ENCODE peak calls at places on chromosomes 16 and 17, in six cellular contexts. One of them, this sample, is unnamed.
A peak's percentile ranks its signal among the peaks of the same experiment; 100 is the strongest.

GRCh38 chr17:77790143-77790829 is 168.2 kb upstream of the TNRC6C start:
- DNase-seq in body of pancreas: no peak
- DNase-seq in heart left ventricle: peak; percentile 11
- DNase-seq in neural progenitor cell: peak; percentile 42
- DNase-seq in MG63: no peak
- DNase-seq in colonic mucosa: no peak
- DNase-seq in this sample: no peak

GRCh38 chr16:67166035-67166882 is 1.7 kb downstream of the HSF4 start:
- DNase-seq in body of pancreas: no peak
- DNase-seq in heart left ventricle: no peak
- DNase-seq in neural progenitor cell: no peak
- DNase-seq in MG63: no peak
- DNase-seq in colonic mucosa: no peak
- DNase-seq in this sample: no peak

GRCh38 chr16:8278181-8278580 is 312.1 kb downstream of the TMEM114 start:
- DNase-seq in body of pancreas: no peak
- DNase-seq in heart left ventricle: no peak
- DNase-seq in neural progenitor cell: no peak
- DNase-seq in MG63: no peak
- DNase-seq in colonic mucosa: no peak
- DNase-seq in this sample: no peak

GRCh38 chr16:77896357-77896972 is 108.1 kb downstream of the VAT1L start:
- DNase-seq in body of pancreas: no peak
- DNase-seq in heart left ventricle: no peak
- DNase-seq in neural progenitor cell: peak; percentile 13
- DNase-seq in MG63: no peak
- DNase-seq in colonic mucosa: no peak
- DNase-seq in this sample: no peak

GRCh38 chr16:19304670-19305240 is 19.2 kb downstream of the CLEC19A start:
- DNase-seq in body of pancreas: no peak
- DNase-seq in heart left ventricle: no peak
- DNase-seq in neural progenitor cell: peak; percentile 50
- DNase-seq in MG63: peak; percentile 34
- DNase-seq in colonic mucosa: no peak
- DNase-seq in this sample: no peak

GRCh38 chr17:40307691-40308289 is 1.2 kb upstream of the RARA start:
- DNase-seq in body of pancreas: no peak
- DNase-seq in heart left ventricle: no peak
- DNase-seq in neural progenitor cell: no peak
- DNase-seq in MG63: no peak
- DNase-seq in colonic mucosa: peak; percentile 39
- DNase-seq in this sample: no peak

GRCh38 chr16:66228791-66229190 is 137.7 kb upstream of the CDH5 start:
- DNase-seq in body of pancreas: no peak
- DNase-seq in heart left ventricle: no peak
- DNase-seq in neural progenitor cell: no peak
- DNase-seq in MG63: no peak
- DNase-seq in colonic mucosa: no peak
- DNase-seq in this sample: no peak

GRCh38 chr17:45246861-45247428 is 14.9 kb downstream of the SPATA32 start:
- DNase-seq in body of pancreas: no peak
- DNase-seq in heart left ventricle: peak; percentile 52
- DNase-seq in neural progenitor cell: peak; percentile 89
- DNase-seq in MG63: no peak
- DNase-seq in colonic mucosa: no peak
- DNase-seq in this sample: peak; percentile 80

GRCh38 chr17:16477255-16477654 is 14.7 kb downstream of the LRRC75A start:
- DNase-seq in body of pancreas: peak; percentile 38
- DNase-seq in heart left ventricle: peak; percentile 38
- DNase-seq in neural progenitor cell: no peak
- DNase-seq in MG63: peak; percentile 84
- DNase-seq in colonic mucosa: no peak
- DNase-seq in this sample: no peak

GRCh38 chr17:82338858-82339633 is 5.5 kb upstream of the SECTM1 start:
- DNase-seq in body of pancreas: peak; percentile 59
- DNase-seq in heart left ventricle: peak; percentile 40
- DNase-seq in neural progenitor cell: peak; percentile 36
- DNase-seq in MG63: peak; percentile 76
- DNase-seq in colonic mucosa: peak; percentile 81
- DNase-seq in this sample: no peak

GRCh38 chr16:3180445-3180878 is 7.5 kb upstream of the OR1F1 start:
- DNase-seq in body of pancreas: no peak
- DNase-seq in heart left ventricle: no peak
- DNase-seq in neural progenitor cell: no peak
- DNase-seq in MG63: no peak
- DNase-seq in colonic mucosa: no peak
- DNase-seq in this sample: no peak

GRCh38 chr17:40065771-40066510 is 3.2 kb downstream of the THRA start:
- DNase-seq in body of pancreas: no peak
- DNase-seq in heart left ventricle: peak; percentile 29
- DNase-seq in neural progenitor cell: no peak
- DNase-seq in MG63: no peak
- DNase-seq in colonic mucosa: no peak
- DNase-seq in this sample: no peak

GRCh38 chr17:28985950-28986713 is 19.7 kb downstream of the SEZ6 start:
- DNase-seq in body of pancreas: no peak
- DNase-seq in heart left ventricle: no peak
- DNase-seq in neural progenitor cell: peak; percentile 94
- DNase-seq in MG63: no peak
- DNase-seq in colonic mucosa: no peak
- DNase-seq in this sample: no peak

GRCh38 chr16:2751577-2752034 is 832 bp upstream of the SRRM2 start:
- DNase-seq in body of pancreas: no peak
- DNase-seq in heart left ventricle: no peak
- DNase-seq in neural progenitor cell: no peak
- DNase-seq in MG63: no peak
- DNase-seq in colonic mucosa: no peak
- DNase-seq in this sample: no peak

GRCh38 chr16:57797526-57798266 is 4.6 kb downstream of the KIFC3 start:
- DNase-seq in body of pancreas: peak; percentile 92
- DNase-seq in heart left ventricle: no peak
- DNase-seq in neural progenitor cell: peak; percentile 67
- DNase-seq in MG63: no peak
- DNase-seq in colonic mucosa: peak; percentile 57
- DNase-seq in this sample: no peak

GRCh38 chr16:5041604-5042133 is 7.9 kb upstream of the NAGPA start:
- DNase-seq in body of pancreas: no peak
- DNase-seq in heart left ventricle: no peak
- DNase-seq in neural progenitor cell: no peak
- DNase-seq in MG63: peak; percentile 73
- DNase-seq in colonic mucosa: no peak
- DNase-seq in this sample: no peak

GRCh38 chr16:58125781-58126335 is 3.3 kb downstream of the CFAP20 start:
- DNase-seq in body of pancreas: no peak
- DNase-seq in heart left ventricle: no peak
- DNase-seq in neural progenitor cell: no peak
- DNase-seq in MG63: no peak
- DNase-seq in colonic mucosa: no peak
- DNase-seq in this sample: no peak

GRCh38 chr17:51801626-51802025 is 356.9 kb downstream of the CA10 start:
- DNase-seq in body of pancreas: no peak
- DNase-seq in heart left ventricle: no peak
- DNase-seq in neural progenitor cell: no peak
- DNase-seq in MG63: no peak
- DNase-seq in colonic mucosa: no peak
- DNase-seq in this sample: no peak

GRCh38 chr16:21156767-21157467 is 1.6 kb upstream of the LDAF1 start:
- DNase-seq in body of pancreas: peak; percentile 43
- DNase-seq in heart left ventricle: peak; percentile 35
- DNase-seq in neural progenitor cell: peak; percentile 75
- DNase-seq in MG63: peak; percentile 26
- DNase-seq in colonic mucosa: peak; percentile 68
- DNase-seq in this sample: no peak

GRCh38 chr16:2475413-2476344 is 752 bp downstream of the TBC1D24 start:
- DNase-seq in body of pancreas: peak; percentile 67
- DNase-seq in heart left ventricle: no peak
- DNase-seq in neural progenitor cell: peak; percentile 61
- DNase-seq in MG63: no peak
- DNase-seq in colonic mucosa: no peak
- DNase-seq in this sample: no peak

GRCh38 chr17:27296427-27296979 is 2.6 kb downstream of the WSB1 start:
- DNase-seq in body of pancreas: no peak
- DNase-seq in heart left ventricle: no peak
- DNase-seq in neural progenitor cell: no peak
- DNase-seq in MG63: no peak
- DNase-seq in colonic mucosa: no peak
- DNase-seq in this sample: no peak

GRCh38 chr16:57260294-57260929 is 15.4 kb downstream of the ARL2BP start:
- DNase-seq in body of pancreas: peak; percentile 3
- DNase-seq in heart left ventricle: peak; percentile 33
- DNase-seq in neural progenitor cell: peak; percentile 87
- DNase-seq in MG63: peak; percentile 38
- DNase-seq in colonic mucosa: no peak
- DNase-seq in this sample: no peak

GRCh38 chr16:50088302-50088701 is 22.5 kb downstream of the HEATR3 start:
- DNase-seq in body of pancreas: no peak
- DNase-seq in heart left ventricle: no peak
- DNase-seq in neural progenitor cell: no peak
- DNase-seq in MG63: no peak
- DNase-seq in colonic mucosa: no peak
- DNase-seq in this sample: no peak

GRCh38 chr17:38815576-38816193 is 9.4 kb downstream of the CWC25 start:
- DNase-seq in body of pancreas: no peak
- DNase-seq in heart left ventricle: no peak
- DNase-seq in neural progenitor cell: no peak
- DNase-seq in MG63: no peak
- DNase-seq in colonic mucosa: no peak
- DNase-seq in this sample: no peak

GRCh38 chr16:30430428-30430970 is 669 bp upstream of the DCTPP1 start:
- DNase-seq in body of pancreas: no peak
- DNase-seq in heart left ventricle: no peak
- DNase-seq in neural progenitor cell: no peak
- DNase-seq in MG63: peak; percentile 34
- DNase-seq in colonic mucosa: no peak
- DNase-seq in this sample: no peak

GRCh38 chr16:58753711-58754134 is 19.6 kb upstream of the GOT2 start:
- DNase-seq in body of pancreas: no peak
- DNase-seq in heart left ventricle: no peak
- DNase-seq in neural progenitor cell: no peak
- DNase-seq in MG63: peak; percentile 25
- DNase-seq in colonic mucosa: no peak
- DNase-seq in this sample: no peak

GRCh38 chr17:27576429-27577123 is 54.4 kb upstream of the LGALS9 start:
- DNase-seq in body of pancreas: no peak
- DNase-seq in heart left ventricle: no peak
- DNase-seq in neural progenitor cell: no peak
- DNase-seq in MG63: no peak
- DNase-seq in colonic mucosa: no peak
- DNase-seq in this sample: no peak

GRCh38 chr17:27491713-27492190 is 35.5 kb downstream of the KSR1 start:
- DNase-seq in body of pancreas: peak; percentile 43
- DNase-seq in heart left ventricle: no peak
- DNase-seq in neural progenitor cell: peak; percentile 72
- DNase-seq in MG63: no peak
- DNase-seq in colonic mucosa: no peak
- DNase-seq in this sample: no peak

GRCh38 chr17:35087731-35088646 is 24.5 kb upstream of the RFFL start:
- DNase-seq in body of pancreas: peak; percentile 52
- DNase-seq in heart left ventricle: peak; percentile 73
- DNase-seq in neural progenitor cell: no peak
- DNase-seq in MG63: peak; percentile 63
- DNase-seq in colonic mucosa: peak; percentile 83
- DNase-seq in this sample: peak; percentile 38

GRCh38 chr17:49612721-49613120 is 37.0 kb downstream of the NXPH3 start:
- DNase-seq in body of pancreas: no peak
- DNase-seq in heart left ventricle: no peak
- DNase-seq in neural progenitor cell: no peak
- DNase-seq in MG63: no peak
- DNase-seq in colonic mucosa: no peak
- DNase-seq in this sample: no peak
- H3K36me3 ChIP-seq in body of pancreas: peaks cover 9% of the 10 kb centered on the region
- H3K36me3 ChIP-seq in heart left ventricle: peaks cover 78% of the 10 kb centered on the region
- H3K36me3 ChIP-seq in neural progenitor cell: peaks cover 1% of the 10 kb centered on the region
- H3K36me3 ChIP-seq in MG63: peaks cover 66% of the 10 kb centered on the region
- H3K36me3 ChIP-seq in colonic mucosa: no peaks in the 10 kb centered on the region
- H3K36me3 ChIP-seq in this sample: peaks cover 74% of the 10 kb centered on the region

DNA sequence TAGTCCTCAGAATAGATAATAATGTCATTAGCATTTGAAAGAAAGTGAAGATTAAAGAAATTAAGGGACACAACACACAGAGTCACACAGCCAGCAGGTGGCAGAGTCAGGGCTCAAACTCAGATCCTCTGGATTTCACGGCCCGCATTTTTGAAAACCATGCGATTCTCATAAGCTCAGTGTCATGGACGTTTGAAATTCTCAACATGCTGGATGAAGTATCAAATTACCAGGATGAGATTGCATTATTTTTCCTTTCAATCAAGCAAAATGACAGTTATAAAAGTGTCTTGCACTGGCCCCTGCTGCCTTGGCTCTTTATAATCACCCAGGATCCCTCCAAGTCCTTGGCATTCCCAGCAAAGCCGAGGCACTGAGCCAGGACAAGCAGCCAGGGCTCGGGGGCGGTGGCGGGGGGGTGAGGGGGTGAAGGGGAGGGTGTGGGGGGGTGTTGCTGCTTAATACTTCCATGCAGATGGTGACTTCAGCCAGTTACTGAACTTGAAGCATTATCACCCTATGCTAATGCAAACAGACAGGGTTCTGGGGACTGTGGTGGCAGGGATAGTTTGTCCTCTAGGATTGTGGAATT is 6.6 kb upstream of the BMERB1 start:
- DNase-seq in body of pancreas: peak; percentile 83
- DNase-seq in heart left ventricle: peak; percentile 69
- DNase-seq in neural progenitor cell: peak; percentile 45
- DNase-seq in MG63: peak; percentile 80
- DNase-seq in colonic mucosa: peak; percentile 57
- DNase-seq in this sample: peak; percentile 42
- H3K4me3 ChIP-seq in body of pancreas: no peak overlapping the region
- H3K4me3 ChIP-seq in heart left ventricle: peak overlapping the region; percentile 19
- H3K4me3 ChIP-seq in neural progenitor cell: no peak overlapping the region
- H3K4me3 ChIP-seq in MG63: no peak overlapping the region
- H3K4me3 ChIP-seq in colonic mucosa: no peak overlapping the region
- H3K4me3 ChIP-seq in this sample: no peak overlapping the region

DNA sequence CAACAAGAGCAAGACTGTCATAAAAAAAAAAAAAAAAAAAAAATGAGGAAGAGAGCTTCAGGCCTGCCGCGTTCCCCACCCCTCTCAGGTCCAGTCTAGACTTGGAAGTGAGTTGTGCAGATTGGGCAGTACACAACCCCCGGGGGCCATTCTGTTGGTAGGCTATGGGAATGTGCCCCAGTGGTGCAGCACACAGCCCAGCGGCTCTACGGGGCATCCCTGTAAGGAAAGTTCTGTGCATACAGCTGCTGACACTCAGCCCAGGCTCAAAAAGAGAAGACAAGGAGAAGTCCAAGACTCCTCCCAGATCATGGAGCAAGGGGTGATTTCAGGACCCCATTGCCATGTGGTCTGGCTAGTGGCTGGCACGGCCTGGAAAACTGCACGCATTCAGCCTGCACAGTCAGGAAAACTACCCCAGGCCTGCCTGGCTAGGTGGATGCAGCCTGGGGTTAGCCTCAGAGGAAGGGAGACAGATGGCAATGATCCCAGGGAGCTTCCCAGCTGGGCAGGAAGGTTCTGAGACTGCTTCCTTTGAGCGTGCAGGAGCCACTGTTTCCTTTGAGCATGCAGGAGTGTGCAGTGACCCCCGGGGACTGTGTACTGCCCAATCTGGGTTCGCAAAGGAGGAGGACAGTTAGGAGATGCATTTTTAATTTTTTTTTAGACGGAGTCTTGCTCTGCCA is 44.8 kb downstream of the PECAM1 start:
- DNase-seq in body of pancreas: no peak
- DNase-seq in heart left ventricle: peak; percentile 67
- DNase-seq in neural progenitor cell: no peak
- DNase-seq in MG63: no peak
- DNase-seq in colonic mucosa: no peak
- DNase-seq in this sample: no peak
- H3K36me3 ChIP-seq in body of pancreas: no peaks in the 10 kb centered on the region
- H3K36me3 ChIP-seq in heart left ventricle: peaks cover 33% of the 10 kb centered on the region
- H3K36me3 ChIP-seq in neural progenitor cell: no peaks in the 10 kb centered on the region
- H3K36me3 ChIP-seq in MG63: no peaks in the 10 kb centered on the region
- H3K36me3 ChIP-seq in colonic mucosa: no peaks in the 10 kb centered on the region
- H3K36me3 ChIP-seq in this sample: peaks cover 52% of the 10 kb centered on the region

GRCh38 chr17:20246692-20247091 is 220.6 kb downstream of the LGALS9B start:
- DNase-seq in body of pancreas: no peak
- DNase-seq in heart left ventricle: no peak
- DNase-seq in neural progenitor cell: no peak
- DNase-seq in MG63: no peak
- DNase-seq in colonic mucosa: no peak
- DNase-seq in this sample: peak; percentile 35
- H3K4me3 ChIP-seq in body of pancreas: no peak overlapping the region
- H3K4me3 ChIP-seq in heart left ventricle: no peak overlapping the region
- H3K4me3 ChIP-seq in neural progenitor cell: no peak overlapping the region
- H3K4me3 ChIP-seq in MG63: no peak overlapping the region
- H3K4me3 ChIP-seq in colonic mucosa: no peak overlapping the region
- H3K4me3 ChIP-seq in this sample: peak overlapping the region; percentile 12

This sample was measured in naive thymus-derived CD4-positive, alpha-beta T cell.